ENCODE peak calls at places on chromosomes 11 and 22, in seven cellular contexts. One of them, this sample, is unnamed.

GRCh38 chr11:113317297-113317696 is 2.9 kb downstream of the TTC12 start:
- DNase-seq in WTC11: no peak
- DNase-seq in T-cell: no peak
- DNase-seq in OCI-M1: no peak
- DNase-seq in neuronal stem cell: no peak
- DNase-seq in NCI-H1417: peak
- DNase-seq in substantia nigra: no peak
- DNase-seq in this sample: no peak

GRCh38 chr11:15742626-15743243 is 613.6 kb downstream of the SOX6 start:
- DNase-seq in WTC11: no peak
- DNase-seq in T-cell: no peak
- DNase-seq in OCI-M1: peak
- DNase-seq in neuronal stem cell: no peak
- DNase-seq in NCI-H1417: peak
- DNase-seq in substantia nigra: no peak
- DNase-seq in this sample: peak

GRCh38 chr22:39530136-39530535 is 2.4 kb downstream of the RPS19BP1 start:
- DNase-seq in WTC11: no peak
- DNase-seq in T-cell: no peak
- DNase-seq in OCI-M1: no peak
- DNase-seq in neuronal stem cell: no peak
- DNase-seq in NCI-H1417: no peak
- DNase-seq in substantia nigra: no peak
- DNase-seq in this sample: no peak

GRCh38 chr11:45314900-45315299 is 28.8 kb upstream of the SYT13 start:
- DNase-seq in WTC11: no peak
- DNase-seq in T-cell: no peak
- DNase-seq in OCI-M1: no peak
- DNase-seq in neuronal stem cell: no peak
- DNase-seq in NCI-H1417: no peak
- DNase-seq in substantia nigra: no peak
- DNase-seq in this sample: no peak

GRCh38 chr11:42657169-42657568 is 654.6 kb upstream of the API5 start:
- DNase-seq in WTC11: no peak
- DNase-seq in T-cell: no peak
- DNase-seq in OCI-M1: no peak
- DNase-seq in neuronal stem cell: no peak
- DNase-seq in NCI-H1417: no peak
- DNase-seq in substantia nigra: peak
- DNase-seq in this sample: no peak

GRCh38 chr11:45435706-45436105 is 149.6 kb upstream of the SYT13 start:
- DNase-seq in WTC11: no peak
- DNase-seq in T-cell: no peak
- DNase-seq in OCI-M1: no peak
- DNase-seq in neuronal stem cell: no peak
- DNase-seq in NCI-H1417: no peak
- DNase-seq in substantia nigra: no peak
- DNase-seq in this sample: no peak

GRCh38 chr22:20591295-20591645 is 83.9 kb downstream of the MED15 start:
- DNase-seq in WTC11: no peak
- DNase-seq in T-cell: no peak
- DNase-seq in OCI-M1: no peak
- DNase-seq in neuronal stem cell: no peak
- DNase-seq in NCI-H1417: no peak
- DNase-seq in substantia nigra: no peak
- DNase-seq in this sample: no peak

GRCh38 chr22:35697142-35697541 is 20.5 kb upstream of the APOL5 start:
- DNase-seq in WTC11: no peak
- DNase-seq in T-cell: no peak
- DNase-seq in OCI-M1: no peak
- DNase-seq in neuronal stem cell: no peak
- DNase-seq in NCI-H1417: no peak
- DNase-seq in substantia nigra: no peak
- DNase-seq in this sample: no peak

GRCh38 chr22:49016909-49017768 is 810.5 kb downstream of the BRD1 start:
- DNase-seq in WTC11: no peak
- DNase-seq in T-cell: no peak
- DNase-seq in OCI-M1: no peak
- DNase-seq in neuronal stem cell: no peak
- DNase-seq in NCI-H1417: no peak
- DNase-seq in substantia nigra: no peak
- DNase-seq in this sample: no peak

GRCh38 chr11:12694182-12694531 is 19.9 kb downstream of the TEAD1 start:
- DNase-seq in WTC11: no peak
- DNase-seq in T-cell: no peak
- DNase-seq in OCI-M1: no peak
- DNase-seq in neuronal stem cell: no peak
- DNase-seq in NCI-H1417: peak
- DNase-seq in substantia nigra: no peak
- DNase-seq in this sample: no peak

GRCh38 chr11:65084598-65085375 is 765 bp downstream of the ZFPL1 start:
- DNase-seq in WTC11: no peak
- DNase-seq in T-cell: no peak
- DNase-seq in OCI-M1: no peak
- DNase-seq in neuronal stem cell: no peak
- DNase-seq in NCI-H1417: peak
- DNase-seq in substantia nigra: no peak
- DNase-seq in this sample: peak

GRCh38 chr11:76160856-76161255 is 45.4 kb downstream of the WNT11 start:
- DNase-seq in WTC11: no peak
- DNase-seq in T-cell: no peak
- DNase-seq in OCI-M1: no peak
- DNase-seq in neuronal stem cell: no peak
- DNase-seq in NCI-H1417: no peak
- DNase-seq in substantia nigra: no peak
- DNase-seq in this sample: no peak